ENCODE peak calls at places on chromosomes 11 and 22, in eight cellular contexts. Y is AG04450, X is AG09309, W is heart left ventricle, Z is fibroblast of mammary gland, D is spleen, H is skeletal muscle cell, S is mucosa of descending colon. N is an unnamed sample.

GRCh38 chr11:29306527-29306926 is 710.3 kb downstream of the KCNA4 start:
- DNase-seq in Y (peak; percentile 70), X (peak; percentile 64), W (no peak), Z (peak; percentile 77), D (no peak), H (no peak), S (no peak), N (no peak)

GRCh38 chr11:2443881-2444300 is 423 bp downstream of the TRPM5 start:
- DNase-seq in Y (no peak), X (no peak), W (no peak), Z (no peak), D (peak; percentile 84), H (no peak), S (peak; percentile 70), N (peak; percentile 31)

GRCh38 chr11:87460269-87460668 is 422.5 kb downstream of the TMEM135 start:
- DNase-seq in Y (no peak), X (no peak), W (no peak), Z (no peak), D (no peak), H (no peak), S (no peak), N (no peak)

GRCh38 chr11:92702771-92703170 is 266.7 kb upstream of the MTNR1B start:
- DNase-seq in Y (no peak), X (no peak), W (no peak), Z (peak; percentile 70), D (no peak), H (peak; percentile 54), S (no peak), N (no peak)

GRCh38 chr11:32382339-32383049 is 52.8 kb downstream of the WT1 start:
- DNase-seq in Y (no peak), X (no peak), W (no peak), Z (no peak), D (no peak), H (no peak), S (no peak), N (no peak)

GRCh38 chr11:65448074-65448417 is 25.4 kb downstream of the NEAT1 start:
- DNase-seq in Y (no peak), X (no peak), W (no peak), Z (peak; percentile 54), D (no peak), H (no peak), S (no peak), N (no peak)

GRCh38 chr11:110086892-110087309 is 6.3 kb upstream of the ZC3H12C start:
- DNase-seq in Y (peak; percentile 63), X (no peak), W (no peak), Z (peak; percentile 92), D (no peak), H (peak; percentile 69), S (no peak), N (no peak)

GRCh38 chr11:130509942-130510341 is 61.5 kb downstream of the ADAMTS15 start:
- DNase-seq in Y (no peak), X (no peak), W (no peak), Z (no peak), D (no peak), H (no peak), S (no peak), N (no peak)

GRCh38 chr11:61293869-61294716 is 1.0 kb downstream of the VWCE start:
- DNase-seq in Y (no peak), X (no peak), W (peak; percentile 41), Z (peak; percentile 66), D (peak; percentile 79), H (peak; percentile 36), S (peak; percentile 37), N (peak; percentile 52)

GRCh38 chr11:35404397-35404775 is 15.0 kb downstream of the SLC1A2 start:
- DNase-seq in Y (no peak), X (no peak), W (no peak), Z (peak; percentile 42), D (no peak), H (no peak), S (peak; percentile 64), N (no peak)

GRCh38 chr11:128803440-128803839 is 63.7 kb downstream of the KCNJ1 start:
- DNase-seq in Y (no peak), X (no peak), W (no peak), Z (no peak), D (no peak), H (no peak), S (no peak), N (peak; percentile 11)

GRCh38 chr11:132068556-132068955 is 698.1 kb downstream of the NTM start:
- DNase-seq in Y (no peak), X (no peak), W (no peak), Z (no peak), D (no peak), H (no peak), S (no peak), N (no peak)

GRCh38 chr11:65316311-65316978 is 1.8 kb downstream of the CDC42EP2 start:
- DNase-seq in Y (peak; percentile 91), X (peak; percentile 99), W (peak; percentile 67), Z (peak; percentile 99), D (no peak), H (peak; percentile 98), S (peak; percentile 40), N (no peak)

GRCh38 chr11:61888043-61888442 is 3.3 kb downstream of the FADS3 start:
- DNase-seq in Y (no peak), X (peak; percentile 63), W (peak; percentile 90), Z (peak; percentile 87), D (no peak), H (peak; percentile 64), S (no peak), N (no peak)

GRCh38 chr11:27319065-27319464 is 44.0 kb downstream of the CCDC34 start:
- DNase-seq in Y (no peak), X (no peak), W (no peak), Z (peak; percentile 80), D (no peak), H (no peak), S (no peak), N (no peak)
- H3K4me3 ChIP-seq in Y (no peak overlapping the region), X (no peak overlapping the region), W (no peak overlapping the region), Z (no peak overlapping the region), D (no peak overlapping the region), H (no peak overlapping the region), S (no peak overlapping the region), N (no peak overlapping the region)

DNA sequence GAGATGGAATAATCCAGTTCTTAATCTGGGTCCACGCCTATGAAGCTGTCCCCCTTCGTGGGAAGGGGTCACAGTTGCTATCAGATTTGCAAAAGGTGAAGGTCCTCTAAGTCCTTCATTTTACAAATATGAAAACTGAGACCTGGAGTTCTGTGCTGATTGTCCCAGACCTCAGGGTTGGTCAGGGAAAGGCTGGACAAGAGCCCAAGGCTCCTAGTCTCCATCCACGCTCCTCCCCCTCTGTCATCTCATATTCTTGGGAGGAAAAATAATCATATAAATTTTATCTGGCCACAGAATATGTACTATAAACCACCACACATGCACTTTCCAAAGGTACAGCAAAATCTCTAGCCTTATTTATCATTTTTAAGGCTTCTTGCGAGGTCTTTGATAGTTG is 5.5 kb downstream of the PACSIN2 start:
- DNase-seq in Y (no peak), X (no peak), W (no peak), Z (no peak), D (no peak), H (no peak), S (no peak), N (no peak)
- H3K4me3 ChIP-seq in Y (no peak overlapping the region), X (no peak overlapping the region), W (no peak overlapping the region), Z (no peak overlapping the region), D (no peak overlapping the region), H (no peak overlapping the region), S (no peak overlapping the region), N (no peak overlapping the region)

GRCh38 chr22:19986011-19986409 is 30.6 kb downstream of the ARVCF start:
- DNase-seq in Y (no peak), X (no peak), W (no peak), Z (no peak), D (no peak), H (no peak), S (peak; percentile 27), N (no peak)

GRCh38 chr22:19984851-19985811 is 31.5 kb downstream of the ARVCF start:
- DNase-seq in Y (no peak), X (no peak), W (no peak), Z (no peak), D (peak; percentile 67), H (no peak), S (peak; percentile 24), N (no peak)

GRCh38 chr22:19987394-19988306 is 29.0 kb downstream of the ARVCF start:
- DNase-seq in Y (no peak), X (no peak), W (no peak), Z (no peak), D (no peak), H (no peak), S (no peak), N (no peak)

GRCh38 chr22:19988331-19988808 is 28.3 kb downstream of the ARVCF start:
- DNase-seq in Y (no peak), X (no peak), W (no peak), Z (no peak), D (no peak), H (no peak), S (peak; percentile 23), N (no peak)

DNA sequence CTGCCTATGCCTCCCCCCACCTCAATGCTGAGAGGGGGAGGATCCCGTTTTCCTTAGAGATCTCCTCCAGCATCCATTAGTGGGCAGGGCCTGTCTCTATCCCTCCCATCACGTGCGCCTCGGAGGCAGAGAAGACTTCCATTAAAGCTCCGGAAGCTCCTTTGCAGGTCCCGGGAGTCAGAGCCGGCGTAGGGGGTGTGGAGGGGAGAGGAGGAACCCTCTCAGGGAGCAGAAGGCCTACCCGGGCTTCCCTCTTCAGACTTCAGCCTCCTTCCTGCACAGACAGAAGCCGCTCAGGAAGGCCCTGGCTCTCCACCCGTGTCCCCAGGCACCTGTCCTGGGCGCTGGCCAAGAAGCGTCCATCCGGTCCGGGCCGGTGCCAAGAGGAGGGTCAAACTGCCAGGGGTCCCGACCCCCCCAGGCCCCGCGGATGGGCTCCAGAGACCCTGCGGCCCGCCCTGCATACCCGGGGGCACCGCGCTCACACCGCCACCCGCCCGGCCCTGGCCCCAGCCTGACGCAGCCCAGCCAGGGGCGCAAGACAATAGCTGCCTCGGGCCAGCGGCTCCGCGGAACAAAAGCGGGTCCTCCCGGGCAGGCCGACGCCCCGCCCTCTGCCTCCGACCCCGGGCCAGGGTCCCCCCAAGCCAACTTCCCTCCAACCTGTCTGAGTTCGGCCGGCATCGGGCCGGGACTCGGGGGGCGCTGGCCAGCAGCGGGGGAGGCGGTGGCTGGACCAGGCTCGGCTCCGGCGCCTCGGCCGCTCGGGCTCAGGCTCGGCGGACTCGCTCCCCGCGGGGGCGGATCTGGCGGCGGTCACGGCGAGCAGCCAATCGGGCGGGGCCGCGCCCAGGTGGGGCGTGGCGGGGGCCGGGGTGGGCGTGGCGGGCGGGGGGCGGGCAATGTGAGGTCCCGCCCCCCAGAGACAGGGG is 29.9 kb downstream of the ARVCF start:
- DNase-seq in Y (peak; percentile 21), X (no peak), W (peak; percentile 85), Z (peak; percentile 53), D (peak; percentile 91), H (no peak), S (peak; percentile 88), N (no peak)
- H3K4me3 ChIP-seq in Y (peak overlapping the region; percentile 76), X (peak overlapping the region; percentile 56), W (peak overlapping the region; percentile 90), Z (peak overlapping the region; percentile 45), D (peak overlapping the region; percentile 62), H (peak overlapping the region; percentile 62), S (peak overlapping the region; percentile 26), N (peak overlapping the region; percentile 76)

DNA sequence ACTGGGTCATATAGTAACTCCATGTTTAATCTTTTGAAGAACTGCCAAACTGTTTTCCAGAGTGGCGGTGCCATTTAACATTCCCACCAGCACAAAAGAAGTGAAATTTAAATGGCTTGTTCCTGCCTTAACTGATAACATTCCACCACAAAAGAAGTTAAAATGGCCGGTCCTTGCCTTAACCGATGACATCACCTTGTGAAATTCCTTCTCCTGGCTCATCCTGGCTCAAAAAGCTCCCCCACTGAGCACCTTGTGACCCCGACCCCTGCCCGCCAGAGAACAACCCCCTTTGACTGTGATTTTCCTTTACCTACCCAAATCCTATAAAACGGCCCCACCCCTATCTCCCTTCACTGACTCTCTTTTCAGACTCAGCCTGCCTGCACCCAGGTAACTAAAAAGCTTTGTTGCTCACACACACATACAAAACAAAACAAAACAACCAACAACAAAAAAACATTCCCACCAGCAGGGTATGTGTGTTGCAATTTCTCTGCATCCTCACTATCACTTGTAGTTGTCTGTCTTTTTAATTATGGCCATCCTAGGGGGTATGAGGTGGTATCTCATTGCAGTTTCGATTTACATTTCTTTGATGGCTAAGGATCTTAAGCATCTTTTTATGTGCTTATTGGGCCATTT is 109.0 kb downstream of the FAR1 start:
- DNase-seq in Y (no peak), X (no peak), W (no peak), Z (no peak), D (no peak), H (no peak), S (no peak), N (no peak)
- H3K4me3 ChIP-seq in Y (no peak overlapping the region), X (no peak overlapping the region), W (no peak overlapping the region), Z (no peak overlapping the region), D (no peak overlapping the region), H (no peak overlapping the region), S (no peak overlapping the region), N (no peak overlapping the region)